ENCODE peak calls at places on chromosomes 5 and 9, in four cellular contexts. I, L, J and K are unnamed samples.

GRCh38 chr5:142078251-142078650 is 30.3 kb upstream of the NDFIP1 start:
- DNase-seq in I (no peak), L (no peak), J (no peak), K (no peak)

GRCh38 chr5:112626715-112627114 is 111.0 kb upstream of the APC start:
- DNase-seq in I (no peak), L (no peak), J (no peak), K (peak)

GRCh38 chr9:95504053-95504963 is 12.5 kb downstream of the PTCH1 start:
- DNase-seq in I (peak), L (peak), J (peak), K (no peak)

GRCh38 chr5:3326569-3327232 is 268.9 kb upstream of the IRX1 start:
- DNase-seq in I (no peak), L (no peak), J (no peak), K (no peak)

GRCh38 chr5:158701406-158702177 is 398.1 kb downstream of the EBF1 start:
- DNase-seq in I (no peak), L (no peak), J (peak), K (no peak)

GRCh38 chr5:35098214-35098613 is 50.5 kb upstream of the AGXT2 start:
- DNase-seq in I (no peak), L (no peak), J (no peak), K (no peak)

GRCh38 chr9:93143830-93144530 is 9.9 kb upstream of the NINJ1 start:
- DNase-seq in I (no peak), L (no peak), J (no peak), K (no peak)

GRCh38 chr9:124810513-124811355 is 33.8 kb downstream of the OLFML2A start:
- DNase-seq in I (peak), L (peak), J (peak), K (no peak)

GRCh38 chr9:133518706-133519105 is 6.1 kb downstream of the MYMK start:
- DNase-seq in I (no peak), L (no peak), J (no peak), K (no peak)

GRCh38 chr5:32713396-32714381 is 2.6 kb downstream of the NPR3 start:
- DNase-seq in I (peak), L (no peak), J (no peak), K (peak)

GRCh38 chr9:8961186-8961666 is 1161.6 kb upstream of the DMAC1 start:
- DNase-seq in I (no peak), L (peak), J (no peak), K (peak)

GRCh38 chr9:131875828-131876485 is 136.1 kb upstream of the RAPGEF1 start:
- DNase-seq in I (no peak), L (no peak), J (no peak), K (no peak)

GRCh38 chr9:83313771-83314170 is 224.4 kb downstream of the FRMD3 start:
- DNase-seq in I (no peak), L (no peak), J (no peak), K (no peak)

GRCh38 chr5:123965626-123966025 is 453.6 kb downstream of the CSNK1G3 start:
- DNase-seq in I (no peak), L (no peak), J (no peak), K (no peak)

GRCh38 chr5:41695920-41696582 is 174.2 kb downstream of the OXCT1 start:
- DNase-seq in I (no peak), L (no peak), J (peak), K (no peak)

GRCh38 chr5:92916036-92916435 is 665.0 kb downstream of the NR2F1-AS1 start:
- DNase-seq in I (no peak), L (peak), J (peak), K (no peak)

GRCh38 chr9:87271696-87272477 is 225.8 kb upstream of the DAPK1 start:
- DNase-seq in I (no peak), L (no peak), J (no peak), K (no peak)

DNA sequence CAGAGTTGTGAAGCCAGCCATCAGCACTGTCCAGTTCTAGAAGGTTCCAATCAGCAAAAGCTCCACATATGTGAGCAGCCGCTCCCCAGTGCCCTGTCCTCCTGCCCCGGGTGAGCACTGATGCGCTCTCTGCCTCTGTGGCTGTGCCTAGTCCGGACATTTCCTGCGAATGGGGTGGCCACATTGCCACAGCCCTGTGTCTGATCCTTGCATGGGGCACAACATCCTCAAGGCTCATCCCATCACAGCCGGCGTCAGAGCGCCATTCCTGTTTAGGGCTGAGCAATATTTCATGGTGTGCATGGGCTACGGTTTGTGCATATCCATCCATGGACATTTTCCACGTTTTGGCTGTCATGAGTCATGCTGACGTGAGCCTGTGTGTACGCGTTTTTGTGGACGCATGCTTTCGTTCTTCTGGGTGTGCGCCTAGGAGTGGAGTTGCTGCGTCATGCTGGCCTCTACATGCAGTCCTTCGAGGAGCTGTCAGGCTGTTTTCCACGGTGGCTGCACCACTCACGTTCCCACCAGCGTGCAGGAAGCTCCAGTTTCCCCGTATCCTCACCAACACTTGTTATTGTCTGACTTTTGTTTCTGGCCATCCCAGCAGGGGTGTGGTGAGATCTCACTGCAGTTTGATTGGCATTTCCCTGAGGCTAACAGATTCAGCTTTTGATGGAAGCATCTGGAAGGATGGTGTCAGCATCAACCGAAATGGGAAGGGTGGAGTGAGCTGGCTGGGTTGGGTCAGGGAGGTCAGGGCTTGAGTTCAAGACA is 9.7 kb upstream of the SLC6A18 start:
- DNase-seq in I (no peak), L (no peak), J (no peak), K (no peak)
- H3K27ac ChIP-seq in I (no peak), L (no peak), J (no peak), K (no peak)

GRCh38 chr9:77221431-77221830 is 44.1 kb downstream of the VPS13A start:
- DNase-seq in I (no peak), L (no peak), J (no peak), K (no peak)

GRCh38 chr9:77218612-77219011 is 41.3 kb downstream of the VPS13A start:
- DNase-seq in I (no peak), L (no peak), J (no peak), K (no peak)

GRCh38 chr9:77212801-77213200 is 35.5 kb downstream of the VPS13A start:
- DNase-seq in I (no peak), L (no peak), J (no peak), K (no peak)

GRCh38 chr9:77211561-77211960 is 34.2 kb downstream of the VPS13A start:
- DNase-seq in I (no peak), L (no peak), J (no peak), K (no peak)

DNA sequence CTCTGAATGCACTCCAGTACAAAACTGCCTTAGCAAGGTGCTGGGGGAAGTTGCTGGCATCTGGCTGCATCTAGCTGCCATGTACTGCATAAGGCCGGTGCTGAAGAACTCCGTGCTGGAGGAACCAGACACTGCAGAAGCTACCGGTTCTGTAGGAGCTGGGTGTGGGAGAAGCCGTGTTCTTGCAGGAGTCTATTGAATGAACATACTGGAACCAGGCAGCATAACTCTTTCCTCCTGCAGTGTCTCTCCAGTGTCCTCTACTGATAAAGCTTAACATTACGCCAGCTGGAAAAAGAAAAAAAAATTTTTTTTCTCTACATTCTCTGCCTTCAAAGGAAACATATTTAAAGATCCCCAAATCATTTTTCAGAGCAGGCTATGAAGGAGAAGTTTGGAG is 38.5 kb downstream of the VPS13A start:
- DNase-seq in I (no peak), L (peak), J (peak), K (no peak)
- TF ChIP-seq CTCF in I (peak), L (peak), J (peak), K (no peak)

GRCh38 chr5:150781706-150782614 is 3.4 kb downstream of the SMIM3 start:
- DNase-seq in I (no peak), L (peak), J (no peak), K (peak)

GRCh38 chr5:150782850-150783249 is 4.3 kb downstream of the SMIM3 start:
- DNase-seq in I (no peak), L (no peak), J (no peak), K (no peak)

GRCh38 chr5:150780816-150781221 is 2.3 kb downstream of the SMIM3 start:
- DNase-seq in I (no peak), L (no peak), J (no peak), K (no peak)

GRCh38 chr5:150785950-150786349 is 7.4 kb downstream of the SMIM3 start:
- DNase-seq in I (no peak), L (no peak), J (no peak), K (no peak)

GRCh38 chr5:150783422-150783928 is 4.9 kb downstream of the SMIM3 start:
- DNase-seq in I (peak), L (no peak), J (no peak), K (no peak)
- H3K27ac ChIP-seq in I (peak), L (peak), J (no peak), K (peak)

GRCh38 chr5:81949479-81949878 is 22.3 kb upstream of the ATG10 start:
- DNase-seq in I (no peak), L (no peak), J (no peak), K (no peak)
- TF ChIP-seq CTCF in I (no peak), L (no peak), J (no peak), K (no peak)